ENCODE peak calls at places on chromosomes 11 and 22, in five cellular contexts. U, I, P, L and Y are unnamed samples.

GRCh38 chr11:75867778-75868374 is 52.9 kb downstream of the UVRAG start:
- DNase-seq in L (peak), U (no peak), I (peak), P (peak), Y (peak)

GRCh38 chr11:10540546-10540914 is 457 bp downstream of the RNF141 start:
- DNase-seq in P (no peak), I (no peak), U (no peak), L (no peak), Y (peak)

GRCh38 chr11:65918211-65919150 is at the start of gene C11orf68:
- DNase-seq in I (peak), L (no peak), P (no peak), U (no peak), Y (no peak)

GRCh38 chr11:61682093-61682732 is 2.0 kb downstream of the DAGLA start:
- DNase-seq in I (no peak), P (no peak), U (no peak), L (no peak), Y (no peak)

GRCh38 chr22:35150163-35151107 is 84.5 kb downstream of the ISX start:
- DNase-seq in I (no peak), P (peak), L (peak), U (no peak), Y (peak)

GRCh38 chr11:206516-207212 is 535 bp downstream of the BET1L start:
- DNase-seq in L (peak), P (no peak), I (no peak), U (peak), Y (no peak)

GRCh38 chr11:75800728-75801361 is 14.2 kb upstream of the UVRAG start:
- DNase-seq in I (no peak), U (no peak), L (no peak), P (no peak), Y (no peak)

GRCh38 chr11:57072640-57073039 is 83.9 kb downstream of the OR5AK2 start:
- DNase-seq in U (no peak), L (no peak), P (no peak), I (no peak), Y (no peak)

GRCh38 chr11:15819679-15820286 is 536.6 kb downstream of the SOX6 start:
- DNase-seq in L (peak), P (no peak), U (no peak), I (no peak), Y (peak)

GRCh38 chr11:73453562-73453961 is 77.4 kb downstream of the RELT start:
- DNase-seq in I (no peak), U (no peak), P (no peak), L (no peak), Y (no peak)

GRCh38 chr11:130122141-130122575 is 37.4 kb upstream of the ST14 start:
- DNase-seq in P (peak), I (no peak), L (no peak), U (no peak), Y (no peak)

GRCh38 chr11:7890417-7891179 is 40.5 kb downstream of the OR10A6 start:
- DNase-seq in I (no peak), L (no peak), U (no peak), P (peak), Y (peak)

GRCh38 chr11:112856591-112856990 is 104.6 kb upstream of the NCAM1 start:
- DNase-seq in U (no peak), P (no peak), I (no peak), L (no peak), Y (no peak)

GRCh38 chr22:36922097-36922608 is 8.7 kb downstream of the CSF2RB start:
- DNase-seq in L (no peak), P (no peak), I (no peak), U (no peak), Y (peak)

GRCh38 chr11:83033972-83034672 is 37.6 kb downstream of the RAB30 start:
- DNase-seq in U (no peak), I (no peak), L (no peak), P (no peak), Y (no peak)

GRCh38 chr11:67251841-67252240 is 14.4 kb upstream of the GRK2 start:
- DNase-seq in U (no peak), P (no peak), L (no peak), I (no peak), Y (no peak)

GRCh38 chr22:19178065-19178658 is 374 bp downstream of the SLC25A1 start:
- DNase-seq in P (peak), I (peak), U (peak), L (peak), Y (peak)

GRCh38 chr11:44305643-44306468 is 4.1 kb downstream of the ALX4 start:
- DNase-seq in P (peak), L (no peak), U (no peak), I (no peak), Y (no peak)

GRCh38 chr22:32764330-32765116 is 37.0 kb upstream of the TIMP3 start:
- DNase-seq in P (no peak), L (no peak), I (no peak), U (no peak), Y (no peak)

GRCh38 chr11:96329855-96330510 is 13.0 kb downstream of the MAML2 start:
- DNase-seq in U (no peak), I (no peak), P (no peak), L (no peak), Y (no peak)

GRCh38 chr11:61868601-61869476 is 22.5 kb downstream of the FADS3 start:
- DNase-seq in U (peak), I (no peak), L (no peak), P (no peak), Y (no peak)

GRCh38 chr11:117517097-117517496 is 189.4 kb downstream of the CEP164 start:
- DNase-seq in I (no peak), L (no peak), U (no peak), P (no peak), Y (no peak)

GRCh38 chr11:67630943-67631331 is 1.2 kb upstream of the NUDT8 start:
- DNase-seq in I (no peak), L (no peak), P (no peak), U (peak), Y (no peak)

GRCh38 chr11:5197538-5197937 is 2.9 kb downstream of the OR51V1 start:
- DNase-seq in I (no peak), L (no peak), P (no peak), U (no peak), Y (no peak)

GRCh38 chr11:101128571-101129202 is 926 bp downstream of the PGR start:
- DNase-seq in P (no peak), I (no peak), U (no peak), L (no peak), Y (peak)

GRCh38 chr11:121540627-121541026 is 87.9 kb upstream of the SORL1-AS1 start:
- DNase-seq in U (no peak), L (no peak), I (no peak), P (no peak), Y (no peak)